ENCODE peak calls at places on chromosomes 12 and 14, in four cellular contexts. Q, S, I and V are unnamed samples.

GRCh38 chr14:68285421-68286179 is 466.0 kb downstream of the RAD51B start:
- DNase-seq in Q (no peak), S (no peak), I (no peak), V (no peak)

GRCh38 chr12:89263874-89264273 is 88.4 kb downstream of the DUSP6 start:
- DNase-seq in Q (peak), S (no peak), I (no peak), V (no peak)

GRCh38 chr14:76313861-76314260 is 62.1 kb upstream of the ESRRB start:
- DNase-seq in Q (no peak), S (no peak), I (no peak), V (no peak)

GRCh38 chr12:111954974-111955373 is 58.0 kb downstream of the TMEM116 start:
- DNase-seq in Q (no peak), S (no peak), I (no peak), V (no peak)

GRCh38 chr12:2111816-2112215 is 59.0 kb downstream of the CACNA1C start:
- DNase-seq in Q (no peak), S (no peak), I (no peak), V (no peak)

GRCh38 chr12:46494424-46494823 is 121.9 kb upstream of the SLC38A2 start:
- DNase-seq in Q (peak), S (peak), I (peak), V (no peak)

GRCh38 chr12:50425859-50426258 is 25.2 kb downstream of the LARP4 start:
- DNase-seq in Q (peak), S (no peak), I (no peak), V (peak)

GRCh38 chr12:96514328-96514727 is 25.0 kb downstream of the CFAP54 start:
- DNase-seq in Q (no peak), S (peak), I (no peak), V (no peak)

GRCh38 chr12:121970901-121971300 is 50.8 kb upstream of the BCL7A start:
- DNase-seq in Q (no peak), S (no peak), I (no peak), V (no peak)

GRCh38 chr12:69595689-69596088 is 10.4 kb downstream of the CCT2 start:
- DNase-seq in Q (no peak), S (no peak), I (no peak), V (no peak)

GRCh38 chr12:32494676-32495075 is 95.3 kb downstream of the FGD4 start:
- DNase-seq in Q (peak), S (no peak), I (no peak), V (no peak)

GRCh38 chr12:122830517-122831214 is 4.6 kb upstream of the HIP1R start:
- DNase-seq in Q (peak), S (peak), I (peak), V (no peak)

GRCh38 chr12:127145929-127146789 is 1120.8 kb upstream of the TMEM132C start:
- DNase-seq in Q (no peak), S (peak), I (no peak), V (peak)
- H2BK5ac ChIP-seq in Q (no peak), S (peak), I (no peak), V (no peak)

DNA sequence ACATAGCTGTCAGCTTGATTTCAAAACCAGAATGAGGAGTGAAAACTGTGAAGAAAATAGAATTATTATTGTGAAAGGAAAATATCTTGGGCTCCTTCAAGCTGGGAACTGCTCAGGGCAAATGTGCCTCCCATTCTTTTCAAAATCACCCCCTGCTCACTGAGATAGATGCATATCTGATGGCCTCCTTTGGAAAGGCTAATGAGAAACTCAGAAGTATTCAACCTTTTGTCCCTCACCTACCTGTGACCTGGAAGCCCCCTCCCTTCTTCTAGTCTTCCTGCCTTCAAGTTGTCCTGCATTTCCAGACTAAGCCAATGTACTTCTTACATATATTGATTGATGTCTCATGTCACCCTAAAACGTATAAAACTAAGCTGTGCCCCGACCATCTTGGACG is 81.1 kb upstream of the C14orf132 start:
- DNase-seq in Q (peak), S (no peak), I (no peak), V (no peak)
- H2BK5ac ChIP-seq in Q (peak), S (no peak), I (no peak), V (no peak)

DNA sequence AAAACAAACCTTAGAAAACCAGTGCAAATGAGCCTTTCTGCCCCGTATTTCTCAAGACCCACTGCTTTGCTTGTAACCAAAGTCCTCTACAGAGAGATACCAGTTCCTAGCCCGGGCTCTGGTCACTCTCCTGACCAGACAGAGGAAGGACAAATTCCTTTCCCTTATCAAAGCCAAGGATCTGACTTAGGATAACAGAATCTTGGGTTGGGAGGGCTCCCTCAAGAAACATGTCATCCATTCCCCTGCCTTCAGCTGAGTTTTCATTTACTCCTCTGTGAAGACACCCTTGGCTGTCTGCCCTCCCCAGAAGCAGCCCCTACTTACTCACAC is 116.0 kb upstream of the PARP11 start:
- DNase-seq in Q (peak), S (no peak), I (no peak), V (no peak)
- H2BK5ac ChIP-seq in Q (no peak), S (no peak), I (no peak), V (no peak)

DNA sequence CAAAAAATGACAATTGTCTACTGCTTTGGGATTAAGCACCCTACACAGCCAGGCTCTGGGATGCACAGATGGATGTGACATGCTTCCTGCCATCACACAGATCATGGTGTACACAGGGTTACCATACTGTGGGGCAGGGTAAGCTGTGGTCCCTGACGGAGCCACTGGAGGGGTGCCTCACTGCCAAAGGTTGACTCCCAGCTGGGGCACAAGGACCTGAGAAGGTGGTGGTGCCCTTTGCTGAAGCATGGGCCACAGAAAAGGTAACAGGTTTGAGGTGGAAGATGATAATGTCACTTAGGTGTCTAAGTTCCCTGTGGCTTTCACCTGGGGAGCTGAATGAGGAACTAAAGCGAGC is 36.5 kb downstream of the RAB35 start:
- DNase-seq in Q (no peak), S (no peak), I (no peak), V (no peak)
- H2BK5ac ChIP-seq in Q (no peak), S (no peak), I (no peak), V (no peak)

DNA sequence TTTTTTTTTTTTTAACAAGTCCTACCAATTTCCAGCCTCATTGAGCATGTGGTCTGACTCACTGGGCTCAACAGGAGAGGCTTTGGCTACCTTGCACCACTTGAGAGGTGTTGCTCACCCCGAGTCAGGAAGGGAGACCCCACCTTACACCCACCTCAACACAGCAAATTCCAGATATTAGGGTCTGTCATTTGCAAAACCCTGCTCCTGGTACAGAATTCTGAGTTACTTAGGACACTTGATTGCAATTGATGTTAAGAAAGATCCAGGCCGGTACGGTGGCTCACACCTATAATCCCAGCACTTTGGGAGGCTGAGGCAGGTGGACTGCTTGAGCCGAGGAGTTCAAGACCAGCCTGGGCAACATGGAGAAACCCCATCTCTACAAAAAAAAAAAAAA is 14.1 kb downstream of the DGLUCY start:
- DNase-seq in Q (no peak), S (no peak), I (no peak), V (no peak)
- H2BK5ac ChIP-seq in Q (no peak), S (no peak), I (no peak), V (no peak)

DNA sequence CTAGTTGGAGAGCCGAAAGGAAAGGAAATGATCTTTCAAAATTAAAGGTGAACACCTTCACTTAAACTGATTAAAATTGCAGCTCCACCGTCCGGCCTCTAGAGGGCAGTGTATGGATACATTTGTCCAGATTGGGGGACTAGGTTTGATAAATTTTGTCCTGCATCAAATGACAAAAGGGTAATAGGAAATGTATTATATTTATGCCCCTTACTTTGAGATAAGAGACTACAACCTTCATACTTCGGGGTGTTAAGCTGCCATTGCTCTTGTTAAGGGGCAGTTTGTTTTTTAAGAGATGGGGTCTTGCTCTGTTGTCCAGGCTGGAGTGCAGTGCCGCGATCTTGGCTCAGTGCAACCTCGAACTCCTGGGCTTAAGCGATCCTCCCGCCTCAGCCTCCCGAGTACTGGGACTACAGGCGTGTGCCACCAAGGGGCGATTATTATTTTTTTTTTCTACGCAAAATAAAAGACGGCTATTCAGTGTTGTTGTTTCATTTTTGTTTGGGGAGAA is 818 bp upstream of the SUOX start:
- DNase-seq in Q (peak), S (peak), I (peak), V (peak)
- H2BK5ac ChIP-seq in Q (no peak), S (no peak), I (no peak), V (no peak)

GRCh38 chr14:90620540-90621204 is 195.6 kb downstream of the TTC7B start:
- DNase-seq in Q (no peak), S (no peak), I (no peak), V (no peak)
- H2BK5ac ChIP-seq in Q (no peak), S (no peak), I (no peak), V (no peak)

DNA sequence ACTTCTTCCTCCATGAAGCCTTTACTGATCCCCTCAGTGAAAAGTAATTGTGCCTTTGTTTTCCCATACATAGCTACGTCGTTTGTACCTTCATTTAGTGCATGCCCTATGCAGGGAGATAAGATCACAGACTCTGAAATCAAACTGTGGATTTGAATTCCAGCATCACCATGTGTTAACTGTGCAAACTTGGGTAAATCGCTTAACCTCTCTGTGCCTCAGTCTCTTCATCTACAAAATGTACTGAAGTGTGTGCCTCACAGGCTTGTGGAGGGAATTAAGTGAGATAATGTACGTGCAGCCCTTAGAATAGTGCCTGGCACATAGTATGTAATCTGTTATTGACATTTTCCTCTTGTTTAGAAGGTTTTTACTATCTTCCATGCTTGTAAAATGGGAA is 4.1 kb downstream of the CMAS start:
- DNase-seq in Q (no peak), S (no peak), I (no peak), V (no peak)
- H2BK5ac ChIP-seq in Q (no peak), S (no peak), I (no peak), V (no peak)

GRCh38 chr12:108543642-108544041 is 17.3 kb downstream of the SART3 start:
- DNase-seq in Q (no peak), S (no peak), I (no peak), V (no peak)

GRCh38 chr12:108553799-108554198 is 7.2 kb downstream of the SART3 start:
- DNase-seq in Q (no peak), S (no peak), I (no peak), V (no peak)

GRCh38 chr12:108547633-108548172 is 13.3 kb downstream of the SART3 start:
- DNase-seq in Q (no peak), S (no peak), I (no peak), V (no peak)

GRCh38 chr12:108551556-108551955 is 9.4 kb downstream of the SART3 start:
- DNase-seq in Q (no peak), S (peak), I (peak), V (no peak)

GRCh38 chr12:108548954-108549521 is 11.9 kb downstream of the SART3 start:
- DNase-seq in Q (no peak), S (no peak), I (no peak), V (no peak)
- H2BK5ac ChIP-seq in Q (no peak), S (no peak), I (no peak), V (no peak)